ENCODE peak calls at places on chromosomes 4 and X, in ten cellular contexts. S is NB4; E is DMS79 treated with DMSO at 0.1 percent for 48 hours; B is AG04449; I is psoas muscle; F is stimulated activated CD4-positive, alpha-beta T cell treated with anti-CD3 and anti-CD28 coated beads, Interleukin-4, amount 100 ng/mL, for 24 hours; G is K562; H is stimulated activated CD8-positive, alpha-beta memory T cell treated with anti-CD3 and anti-CD28 coated beads, Interleukin-7, amount 100 ng/mL, for 4 hours; U is GM23248; J is omental fat pad. M is an unnamed sample.

GRCh38 chr4:180947421-180947820 is 1295.8 kb upstream of the TENM3 start:
- DNase-seq in S (peak; percentile 2), E (no peak), B (no peak), I (no peak), F (no peak), G (no peak), H (no peak), U (peak; percentile 63), J (no peak), M (no peak)

GRCh38 chr4:170011921-170012628 is 14.1 kb downstream of the MFAP3L start:
- DNase-seq in S (no peak), E (no peak), B (no peak), I (peak; percentile 60), F (no peak), G (no peak), H (no peak), U (no peak), J (no peak), M (no peak)

GRCh38 chrX:46407753-46408130 is 137.5 kb downstream of the ZNF674 start:
- DNase-seq in S (no peak), E (no peak), B (no peak), I (no peak), F (no peak), G (no peak), H (no peak), U (peak; percentile 44), J (no peak), M (no peak)

GRCh38 chr4:8610858-8611610 is 18.5 kb downstream of the CPZ start:
- DNase-seq in S (no peak), E (no peak), B (no peak), I (no peak), F (no peak), G (no peak), H (no peak), U (no peak), J (no peak), M (no peak)

GRCh38 chr4:47543331-47543730 is 58.3 kb downstream of the ATP10D start:
- DNase-seq in S (no peak), E (no peak), B (no peak), I (no peak), F (no peak), G (no peak), H (no peak), U (peak; percentile 54), J (no peak), M (no peak)

GRCh38 chr4:85222561-85222960 is 252.4 kb upstream of the ARHGAP24 start:
- DNase-seq in S (no peak), E (no peak), B (no peak), I (no peak), F (no peak), G (no peak), H (no peak), U (no peak), J (no peak), M (no peak)

GRCh38 chr4:13990596-13991589 is 363.4 kb upstream of the BOD1L1 start:
- DNase-seq in S (no peak), E (no peak), B (no peak), I (no peak), F (no peak), G (no peak), H (no peak), U (no peak), J (no peak), M (no peak)

GRCh38 chr4:78121338-78121904 is 64.3 kb downstream of the FRAS1 start:
- DNase-seq in S (no peak), E (peak; percentile 51), B (no peak), I (peak; percentile 74), F (no peak), G (no peak), H (no peak), U (no peak), J (no peak), M (no peak)

GRCh38 chr4:17814140-17814539 is 3.4 kb downstream of the NCAPG start:
- DNase-seq in S (peak; percentile 62), E (no peak), B (no peak), I (no peak), F (no peak), G (no peak), H (no peak), U (peak; percentile 62), J (no peak), M (no peak)

GRCh38 chr4:2457481-2458295 is 11.2 kb upstream of the RNF4 start:
- DNase-seq in S (no peak), E (no peak), B (no peak), I (no peak), F (no peak), G (no peak), H (no peak), U (no peak), J (no peak), M (no peak)

GRCh38 chrX:43717161-43717560 is 61.1 kb downstream of the MAOA start:
- DNase-seq in S (no peak), E (no peak), B (no peak), I (no peak), F (no peak), G (no peak), H (no peak), U (no peak), J (no peak), M (no peak)

GRCh38 chrX:136200466-136200865 is 50.7 kb downstream of the MAP7D3 start:
- DNase-seq in S (peak; percentile 15), E (no peak), B (no peak), I (no peak), F (no peak), G (peak; percentile 51), H (no peak), U (peak; percentile 52), J (no peak), M (no peak)

GRCh38 chrX:20527041-20527440 is 260.3 kb upstream of the RPS6KA3 start:
- DNase-seq in S (no peak), E (no peak), B (no peak), I (no peak), F (no peak), G (no peak), H (no peak), U (no peak), J (no peak), M (no peak)

GRCh38 chr4:136036744-136037143 is 1495.5 kb downstream of the PCDH18 start:
- DNase-seq in S (peak; percentile 59), E (no peak), B (no peak), I (no peak), F (no peak), G (no peak), H (no peak), U (no peak), J (no peak), M (no peak)

GRCh38 chrX:107549504-107549903 is 78.8 kb upstream of the PRPS1 start:
- DNase-seq in S (no peak), E (no peak), B (no peak), I (no peak), F (peak; percentile 3), G (no peak), H (peak; percentile 1), U (no peak), J (no peak), M (no peak)

GRCh38 chr4:107453231-107453630 is 266.8 kb downstream of the PAPSS1 start:
- DNase-seq in S (no peak), E (no peak), B (no peak), I (no peak), F (no peak), G (no peak), H (no peak), U (peak; percentile 8), J (no peak), M (no peak)

GRCh38 chrX:45191383-45191782 is 9.3 kb downstream of the DIPK2B start:
- DNase-seq in S (peak; percentile 67), E (no peak), B (no peak), I (no peak), F (no peak), G (no peak), H (no peak), U (no peak), J (no peak), M (no peak)

GRCh38 chr4:28287837-28288236 is 1427.2 kb downstream of the STIM2 start:
- DNase-seq in S (no peak), E (no peak), B (peak; percentile 98), I (no peak), F (no peak), G (no peak), H (no peak), U (peak; percentile 97), J (no peak), M (no peak)

GRCh38 chrX:155027509-155028066 is 944 bp downstream of the FUNDC2 start:
- DNase-seq in S (peak; percentile 75), E (peak; percentile 18), B (no peak), I (no peak), F (peak; percentile 7), G (no peak), H (no peak), U (peak; percentile 83), J (no peak), M (no peak)

GRCh38 chrX:43655151-43655676 is 885 bp upstream of the MAOA start:
- DNase-seq in S (no peak), E (no peak), B (no peak), I (peak; percentile 69), F (peak; percentile 12), G (no peak), H (no peak), U (peak; percentile 52), J (peak; percentile 25), M (peak; percentile 72)

GRCh38 chr4:183333983-183334382 is 11.8 kb upstream of the CLDN24 start:
- DNase-seq in S (no peak), E (no peak), B (no peak), I (no peak), F (no peak), G (no peak), H (no peak), U (no peak), J (no peak), M (no peak)

GRCh38 chr4:10089346-10089745 is 27.3 kb downstream of the WDR1 start:
- DNase-seq in S (peak; percentile 21), E (no peak), B (no peak), I (peak; percentile 65), F (no peak), G (no peak), H (no peak), U (peak; percentile 39), J (no peak), M (no peak)

GRCh38 chr4:55757356-55758024 is 62.1 kb upstream of the EXOC1L start:
- DNase-seq in S (no peak), E (no peak), B (no peak), I (no peak), F (no peak), G (no peak), H (no peak), U (no peak), J (no peak), M (no peak)

GRCh38 chr4:185254434-185254833 is 45.0 kb downstream of the SNX25 start:
- DNase-seq in S (peak; percentile 41), E (no peak), B (no peak), I (no peak), F (no peak), G (no peak), H (no peak), U (no peak), J (no peak), M (no peak)

GRCh38 chrX:122238801-122239200 is 945.3 kb upstream of the GRIA3 start:
- DNase-seq in S (no peak), E (no peak), B (no peak), I (no peak), F (no peak), G (no peak), H (no peak), U (peak; percentile 42), J (no peak), M (no peak)

GRCh38 chr4:62709618-62710252 is 1509.6 kb downstream of the ADGRL3 start:
- DNase-seq in S (peak; percentile 41), E (no peak), B (no peak), I (no peak), F (no peak), G (peak; percentile 2), H (no peak), U (peak; percentile 9), J (no peak), M (no peak)

GRCh38 chrX:34612036-34612435 is 45.0 kb downstream of the TMEM47 start:
- DNase-seq in S (no peak), E (no peak), B (no peak), I (no peak), F (no peak), G (no peak), H (no peak), U (no peak), J (no peak), M (no peak)

GRCh38 chrX:121028419-121028818 is 19.0 kb upstream of the GLUD2 start:
- DNase-seq in S (no peak), E (no peak), B (no peak), I (no peak), F (no peak), G (no peak), H (no peak), U (no peak), J (no peak), M (no peak)